ENCODE peak calls at places on chromosomes 4 and X, in four cellular contexts. D is foreskin fibroblast, U is tibial nerve, L is glutamatergic neuron. I is an unnamed sample.

GRCh38 chr4:183158062-183158461 is 59.0 kb downstream of the WWC2 start:
- DNase-seq in U (no peak), L (no peak), D (peak; percentile 37), I (no peak)

GRCh38 chr4:77862478-77863216 is at the start of gene MRPL1:
- DNase-seq in L (peak; percentile 78), D (peak; percentile 97), U (peak; percentile 82), I (peak; percentile 87)

GRCh38 chr4:99403380-99404194 is 31.6 kb downstream of the ADH7 start:
- DNase-seq in D (peak; percentile 73), U (no peak), L (no peak), I (peak; percentile 73)

GRCh38 chr4:1057403-1057745 is 45.9 kb downstream of the FGFRL1 start:
- DNase-seq in D (no peak), U (no peak), L (no peak), I (no peak)

GRCh38 chrX:37745835-37746234 is 34.0 kb upstream of the CYBB start:
- DNase-seq in D (peak; percentile 0), L (no peak), U (no peak), I (no peak)

GRCh38 chrX:39242187-39242586 is 440.9 kb downstream of the MID1IP1 start:
- DNase-seq in U (no peak), D (peak; percentile 22), L (no peak), I (no peak)

GRCh38 chrX:124097116-124097515 is 135.6 kb downstream of the STAG2 start:
- DNase-seq in L (no peak), U (no peak), D (no peak), I (no peak)

GRCh38 chr4:153474251-153474650 is 8.1 kb downstream of the TMEM131L start:
- DNase-seq in D (no peak), U (no peak), L (no peak), I (no peak)

GRCh38 chrX:45172890-45173289 is 27.8 kb downstream of the DIPK2B start:
- DNase-seq in L (no peak), D (peak; percentile 66), U (no peak), I (no peak)

GRCh38 chr4:27218013-27218412 is 357.4 kb downstream of the STIM2 start:
- DNase-seq in D (peak; percentile 74), U (no peak), L (no peak), I (no peak)

DNA sequence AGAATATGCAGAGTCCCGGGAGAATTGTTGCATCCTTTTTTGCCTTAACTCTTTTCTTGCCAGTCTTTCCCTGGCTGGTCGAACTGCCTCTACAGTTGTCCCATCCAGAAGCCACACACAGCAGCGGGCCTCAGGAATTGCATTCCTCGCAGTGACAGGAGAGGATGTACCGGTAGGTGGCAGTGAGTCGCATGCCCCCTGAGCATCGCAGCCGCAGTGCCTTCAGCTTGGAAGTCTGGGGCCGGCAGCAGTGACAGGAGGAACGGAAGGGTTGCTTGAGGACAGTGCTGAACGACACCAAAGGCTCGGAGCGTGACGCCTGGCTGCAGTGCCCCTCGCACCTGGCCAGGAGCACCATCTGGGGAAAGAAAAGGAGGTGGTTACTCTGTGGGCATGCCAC is 23.5 kb downstream of the NDP start:
- DNase-seq in U (no peak), D (peak; percentile 24), L (peak; percentile 61), I (no peak)
- TF ChIP-seq CTCF in U (peak; percentile 36), D (peak; percentile 13), L (peak; percentile 36), I (peak; percentile 33)

GRCh38 chrX:66200855-66201795 is 37.1 kb downstream of the HEPH start:
- DNase-seq in U (no peak), L (no peak), D (peak; percentile 15), I (no peak)
- TF ChIP-seq CTCF in U (peak; percentile 33), L (no peak), D (no peak), I (peak; percentile 39)

GRCh38 chrX:4528247-4528646 is 814.8 kb upstream of the PRKX start:
- DNase-seq in U (no peak), D (no peak), L (no peak), I (no peak)
- TF ChIP-seq CTCF in U (no peak), D (no peak), L (no peak), I (no peak)

GRCh38 chr4:76445911-76446310 is 10.9 kb downstream of the SHROOM3 start:
- DNase-seq in U (no peak), L (no peak), D (no peak), I (no peak)

GRCh38 chr4:76447326-76447954 is 12.4 kb downstream of the SHROOM3 start:
- DNase-seq in L (no peak), U (no peak), D (no peak), I (no peak)

GRCh38 chr4:76449824-76450223 is 14.8 kb downstream of the SHROOM3 start:
- DNase-seq in D (no peak), L (no peak), U (no peak), I (no peak)

GRCh38 chr4:76448211-76448610 is 13.2 kb downstream of the SHROOM3 start:
- DNase-seq in U (no peak), D (no peak), L (no peak), I (no peak)

GRCh38 chr4:76449362-76449767 is 14.3 kb downstream of the SHROOM3 start:
- DNase-seq in D (no peak), U (no peak), L (no peak), I (no peak)
- TF ChIP-seq CTCF in D (no peak), U (no peak), L (no peak), I (no peak)

DNA sequence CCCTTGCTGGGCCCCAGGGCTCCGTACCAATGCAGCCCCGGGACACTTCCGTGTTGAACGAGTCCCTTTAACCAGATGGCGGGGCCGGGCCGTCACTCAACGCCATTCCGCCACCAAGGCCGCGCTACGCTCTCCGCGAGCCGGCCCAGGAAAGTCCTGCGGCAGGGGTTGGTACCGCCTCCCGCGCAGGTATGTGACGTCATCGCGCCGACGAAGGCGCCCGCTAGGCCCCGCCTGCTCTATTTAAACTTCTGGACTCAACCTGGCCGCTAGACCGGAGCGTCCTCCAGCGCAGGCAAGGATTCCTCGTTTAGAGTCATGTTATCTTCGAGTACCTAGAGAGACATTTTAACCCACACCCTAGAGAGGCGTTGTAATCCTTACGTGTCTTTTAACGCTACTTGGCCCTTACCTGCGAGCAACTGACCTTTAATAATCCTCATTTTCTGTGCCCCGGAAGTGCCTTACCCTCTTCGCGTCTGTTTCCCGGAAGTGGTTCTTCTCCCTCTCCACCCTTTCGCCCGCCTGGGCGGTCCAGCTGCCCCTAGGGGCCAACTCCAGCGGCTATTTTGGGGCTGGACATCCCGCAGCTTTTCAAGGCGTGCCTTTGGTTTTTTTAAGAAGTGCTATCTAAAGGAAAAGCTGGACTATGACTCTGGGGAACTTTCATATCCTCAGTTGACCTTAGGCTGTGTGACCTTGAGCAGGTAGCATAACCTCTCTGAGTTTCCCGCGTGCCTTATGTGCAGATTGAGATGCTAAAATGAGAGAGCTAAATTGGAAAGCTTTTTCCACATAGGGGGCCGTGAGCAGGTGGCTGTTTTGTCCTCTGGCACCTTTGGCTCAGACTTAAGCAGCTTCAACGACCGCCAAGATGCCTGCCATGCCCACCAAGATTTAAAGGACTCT is at the start of gene PNPLA4:
- DNase-seq in L (peak; percentile 82), D (peak; percentile 86), U (peak; percentile 26), I (peak; percentile 30)
- TF ChIP-seq CTCF in L (peak; percentile 25), D (peak; percentile 14), U (peak; percentile 31), I (peak; percentile 27)

DNA sequence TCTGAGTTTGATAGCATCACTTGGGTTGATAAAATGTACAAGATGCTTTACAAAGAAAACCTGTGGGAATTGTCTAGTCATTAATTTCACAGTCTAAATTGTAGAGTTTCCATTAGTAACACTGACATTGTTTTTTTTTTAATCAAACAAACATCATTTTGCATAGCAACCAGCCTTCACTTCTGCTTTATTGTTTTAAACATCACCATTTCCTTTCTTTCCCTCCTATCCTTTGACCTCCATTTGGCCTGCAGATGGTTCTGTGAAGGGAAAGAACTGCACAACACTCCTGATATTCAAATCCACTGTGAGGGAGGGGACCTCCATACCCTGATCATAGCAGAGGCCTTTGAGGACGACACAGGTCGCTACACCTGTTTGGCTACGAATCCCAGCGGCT is 171.1 kb downstream of the PALLD start:
- DNase-seq in U (no peak), L (no peak), D (no peak), I (no peak)
- TF ChIP-seq CTCF in U (no peak), L (no peak), D (no peak), I (no peak)

GRCh38 chrX:153052534-153052933 is 3.7 kb upstream of the PNMA3 start:
- DNase-seq in D (peak; percentile 5), L (no peak), U (no peak), I (no peak)
- TF ChIP-seq CTCF in D (no peak), L (no peak), U (no peak), I (no peak)

GRCh38 chr4:74387790-74388189 is 22.8 kb downstream of the EREG start:
- DNase-seq in D (no peak), L (no peak), U (no peak), I (no peak)

GRCh38 chr4:74391890-74392478 is 27.0 kb downstream of the EREG start:
- DNase-seq in D (peak; percentile 65), L (no peak), U (no peak), I (no peak)

GRCh38 chr4:74389494-74389893 is 24.5 kb downstream of the EREG start:
- DNase-seq in L (no peak), D (no peak), U (no peak), I (no peak)

GRCh38 chr4:74391346-74391745 is 26.4 kb downstream of the EREG start:
- DNase-seq in D (no peak), U (no peak), L (no peak), I (no peak)

GRCh38 chr4:74390677-74391076 is 25.7 kb downstream of the EREG start:
- DNase-seq in L (no peak), D (no peak), U (no peak), I (no peak)
- TF ChIP-seq CTCF in L (no peak), D (no peak), U (no peak), I (no peak)

GRCh38 chr4:2259036-2259540 is 2.8 kb downstream of the MXD4 start:
- DNase-seq in U (peak; percentile 12), L (peak; percentile 14), D (no peak), I (no peak)

GRCh38 chr4:2256156-2256731 is 5.7 kb downstream of the MXD4 start:
- DNase-seq in D (no peak), U (peak; percentile 21), L (peak; percentile 12), I (no peak)

GRCh38 chr4:2256781-2257191 is 5.1 kb downstream of the MXD4 start:
- DNase-seq in L (no peak), U (peak; percentile 34), D (peak; percentile 41), I (no peak)

GRCh38 chr4:2258091-2259035 is 3.5 kb downstream of the MXD4 start:
- DNase-seq in D (no peak), U (peak; percentile 12), L (peak; percentile 12), I (no peak)

GRCh38 chr4:2257361-2258001 is 4.4 kb downstream of the MXD4 start:
- DNase-seq in D (no peak), U (peak; percentile 6), L (peak; percentile 14), I (no peak)
- TF ChIP-seq CTCF in D (no peak), U (no peak), L (no peak), I (no peak)

I was measured in AG09319.